ENCODE peak calls at places on chromosomes 12 and 14, in ten cellular contexts. G is psoas muscle; P is lower leg skin; M is PC-9; Y is MCF 10A; U is omental fat pad; N is nephron progenitor cell; W is cardiac fibroblast; C is kidney epithelial cell; Z is CD8-positive, alpha-beta T cell. D is an unnamed sample.

GRCh38 chr12:40238221-40238902 is 13.6 kb downstream of the LRRK2 start:
- DNase-seq in M (no peak), P (no peak), N (no peak), G (no peak), U (no peak), C (no peak), Z (no peak), W (no peak), Y (peak), D (no peak)

GRCh38 chr14:70585221-70585620 is 15.2 kb downstream of the MED6 start:
- DNase-seq in Y (no peak), N (no peak), M (no peak), G (no peak), C (no peak), P (no peak), W (peak), Z (no peak), U (no peak), D (no peak)

GRCh38 chr14:49505026-49505766 is 81.0 kb downstream of the RPS29 start:
- DNase-seq in Y (no peak), W (no peak), P (no peak), N (no peak), Z (no peak), U (no peak), M (peak), C (peak), G (no peak), D (no peak)

GRCh38 chr14:83885748-83886382 is 1644.1 kb upstream of the FLRT2 start:
- DNase-seq in M (no peak), Y (no peak), W (no peak), P (no peak), G (no peak), N (no peak), U (no peak), Z (no peak), C (no peak), D (no peak)

GRCh38 chr14:54778618-54779017 is 124.0 kb downstream of the GCH1 start:
- DNase-seq in N (no peak), Z (no peak), W (no peak), P (no peak), G (no peak), C (no peak), M (no peak), U (no peak), Y (no peak), D (no peak)

GRCh38 chr12:18320036-18320617 is 58.8 kb downstream of the PIK3C2G start:
- DNase-seq in U (no peak), W (peak), Y (peak), Z (no peak), C (peak), P (no peak), G (no peak), M (peak), N (peak), D (peak)

GRCh38 chr12:15629108-15629507 is 160.1 kb downstream of the EPS8 start:
- DNase-seq in U (peak), P (peak), M (peak), C (peak), W (peak), Z (no peak), N (no peak), G (peak), Y (peak), D (no peak)

GRCh38 chr14:94582199-94582750 is 1.0 kb downstream of the SERPINA5 start:
- DNase-seq in W (no peak), Y (no peak), Z (no peak), P (no peak), M (no peak), G (no peak), N (no peak), C (no peak), U (no peak), D (no peak)

GRCh38 chr12:77980782-77981181 is 150.1 kb downstream of the NAV3 start:
- DNase-seq in M (no peak), C (no peak), Z (no peak), G (no peak), U (no peak), W (no peak), Y (no peak), P (no peak), N (no peak), D (no peak)

GRCh38 chr14:34198096-34198495 is 247.2 kb upstream of the EGLN3 start:
- DNase-seq in Y (no peak), Z (no peak), C (no peak), W (no peak), G (no peak), M (no peak), N (no peak), P (no peak), U (no peak), D (no peak)

GRCh38 chr14:74697543-74697942 is 15.3 kb downstream of the AREL1 start:
- DNase-seq in Z (no peak), C (no peak), N (no peak), P (no peak), W (peak), U (no peak), Y (no peak), M (no peak), G (no peak), D (no peak)

GRCh38 chr12:124620606-124621295 is 53.3 kb upstream of the NCOR2 start:
- DNase-seq in M (no peak), W (peak), C (no peak), Y (no peak), P (no peak), N (no peak), G (no peak), U (no peak), Z (no peak), D (no peak)

GRCh38 chr12:7075931-7076330 is 15.4 kb downstream of the C1S start:
- DNase-seq in W (peak), U (no peak), Y (peak), G (no peak), P (no peak), C (no peak), N (no peak), Z (no peak), M (no peak), D (no peak)

GRCh38 chr14:53409289-53409688 is 256.2 kb upstream of the DDHD1 start:
- DNase-seq in P (no peak), M (no peak), U (no peak), Y (no peak), W (no peak), C (no peak), Z (no peak), G (no peak), N (no peak), D (no peak)

GRCh38 chr12:81261508-81262207 is 183.8 kb downstream of the ACSS3 start:
- DNase-seq in Y (no peak), W (no peak), U (no peak), Z (no peak), C (no peak), M (no peak), N (no peak), P (no peak), G (no peak), D (no peak)

GRCh38 chr12:46480282-46480681 is 107.7 kb upstream of the SLC38A2 start:
- DNase-seq in P (no peak), Y (no peak), C (no peak), G (no peak), Z (no peak), U (no peak), M (no peak), W (no peak), N (no peak), D (no peak)

GRCh38 chr12:4607056-4607455 is 41.8 kb downstream of the AKAP3 start:
- DNase-seq in N (no peak), U (no peak), G (no peak), P (no peak), Z (no peak), Y (no peak), M (no peak), C (no peak), W (no peak), D (no peak)

GRCh38 chr14:50831704-50832130 is 755 bp upstream of the NIN start:
- DNase-seq in N (no peak), U (no peak), P (no peak), C (no peak), G (no peak), M (no peak), W (no peak), Y (no peak), Z (no peak), D (no peak)

GRCh38 chr12:9906888-9907287 is 25.3 kb downstream of the CLEC2A start:
- DNase-seq in M (no peak), U (no peak), W (no peak), Y (no peak), Z (peak), N (no peak), P (no peak), G (no peak), C (no peak), D (no peak)

GRCh38 chr12:24903305-24904088 is 45.4 kb downstream of the BCAT1 start:
- DNase-seq in N (no peak), C (no peak), U (no peak), W (peak), P (no peak), Z (no peak), G (no peak), M (no peak), Y (no peak), D (no peak)

GRCh38 chr14:100438678-100439592 is 115.8 kb downstream of the SLC25A47 start:
- DNase-seq in P (peak), Y (peak), C (peak), M (peak), Z (no peak), U (peak), W (peak), N (no peak), G (peak), D (no peak)

GRCh38 chr14:47852278-47852677 is 176.9 kb upstream of the MDGA2 start:
- DNase-seq in N (no peak), M (no peak), W (no peak), Y (no peak), G (no peak), U (no peak), C (no peak), Z (no peak), P (no peak), D (no peak)

GRCh38 chr12:67026847-67027246 is 242.3 kb upstream of the CAND1 start:
- DNase-seq in Y (no peak), N (no peak), P (no peak), U (no peak), Z (no peak), C (no peak), W (no peak), G (no peak), M (no peak), D (no peak)

GRCh38 chr14:97490521-97491070 is 693.4 kb downstream of the VRK1 start:
- DNase-seq in G (no peak), Z (no peak), N (no peak), C (no peak), M (no peak), W (no peak), P (no peak), U (no peak), Y (no peak), D (no peak)

GRCh38 chr14:29668201-29668600 is 259.4 kb downstream of the PRKD1 start:
- DNase-seq in N (no peak), C (no peak), P (no peak), W (no peak), M (no peak), Z (no peak), U (no peak), G (no peak), Y (no peak), D (no peak)

GRCh38 chr14:99682809-99683618 is 1.1 kb upstream of the CYP46A1 start:
- DNase-seq in N (peak), G (peak), M (peak), C (peak), Y (peak), Z (peak), W (peak), U (peak), P (peak), D (peak)

GRCh38 chr12:32051511-32052299 is 54.9 kb upstream of the BICD1 start:
- DNase-seq in M (peak), N (no peak), G (no peak), Y (peak), C (peak), P (no peak), W (peak), U (no peak), Z (no peak), D (no peak)

GRCh38 chr12:40439771-40440492 is 215.1 kb downstream of the LRRK2 start:
- DNase-seq in U (no peak), N (no peak), C (no peak), G (no peak), P (no peak), Y (peak), Z (no peak), W (no peak), M (peak), D (no peak)

GRCh38 chr12:112304411-112304810 is 77.8 kb downstream of the HECTD4 start:
- DNase-seq in U (no peak), P (no peak), Z (no peak), N (no peak), C (no peak), G (no peak), M (no peak), W (no peak), Y (no peak), D (no peak)

GRCh38 chr12:54019111-54019811 is 9.0 kb upstream of the HOXC6 start:
- DNase-seq in Z (no peak), W (no peak), P (no peak), U (no peak), M (no peak), C (no peak), N (peak), G (no peak), Y (peak), D (no peak)

GRCh38 chr14:51759950-51760349 is 100.5 kb upstream of the GNG2 start:
- DNase-seq in W (no peak), Z (no peak), N (no peak), U (no peak), M (no peak), Y (no peak), G (no peak), C (no peak), P (no peak), D (no peak)

GRCh38 chr12:76927170-76927784 is 48.5 kb upstream of the CSRP2 start:
- DNase-seq in N (peak), M (no peak), U (peak), C (no peak), G (no peak), P (no peak), Z (no peak), Y (peak), W (peak), D (peak)

GRCh38 chr14:95291859-95292542 is 27.7 kb downstream of the CLMN start:
- DNase-seq in M (no peak), P (peak), N (no peak), U (peak), C (no peak), Z (no peak), G (peak), W (peak), Y (peak), D (no peak)

GRCh38 chr14:53536446-53536845 is 383.3 kb upstream of the DDHD1 start:
- DNase-seq in W (no peak), Y (no peak), M (no peak), Z (no peak), P (no peak), C (no peak), U (no peak), G (no peak), N (no peak), D (no peak)

GRCh38 chr12:50234347-50234746 is 49.0 kb downstream of the LIMA1 start:
- DNase-seq in N (no peak), M (no peak), C (no peak), P (no peak), U (no peak), Y (peak), G (no peak), Z (no peak), W (peak), D (no peak)

GRCh38 chr12:110649341-110649847 is 35.5 kb downstream of the TCTN1 start:
- DNase-seq in Y (no peak), Z (no peak), G (no peak), U (no peak), P (no peak), N (peak), W (no peak), M (no peak), C (no peak), D (no peak)

GRCh38 chr14:64736271-64737131 is 32.3 kb downstream of the PLEKHG3 start:
- DNase-seq in Y (no peak), M (no peak), U (no peak), P (no peak), G (no peak), W (no peak), N (no peak), C (no peak), Z (no peak), D (no peak)
- TF ChIP-seq CTCF in Y (no peak), M (no peak), U (no peak), P (no peak), G (no peak), W (no peak), N (no peak), C (no peak), Z (no peak), D (no peak)

GRCh38 chr14:104739546-104740516 is 13.1 kb upstream of the SIVA1 start:
- DNase-seq in P (no peak), N (no peak), G (no peak), M (no peak), Z (no peak), U (no peak), W (no peak), C (no peak), Y (no peak), D (no peak)
- TF ChIP-seq CTCF in P (no peak), N (no peak), G (no peak), M (no peak), Z (no peak), U (no peak), W (no peak), C (no peak), Y (no peak), D (no peak)

DNA sequence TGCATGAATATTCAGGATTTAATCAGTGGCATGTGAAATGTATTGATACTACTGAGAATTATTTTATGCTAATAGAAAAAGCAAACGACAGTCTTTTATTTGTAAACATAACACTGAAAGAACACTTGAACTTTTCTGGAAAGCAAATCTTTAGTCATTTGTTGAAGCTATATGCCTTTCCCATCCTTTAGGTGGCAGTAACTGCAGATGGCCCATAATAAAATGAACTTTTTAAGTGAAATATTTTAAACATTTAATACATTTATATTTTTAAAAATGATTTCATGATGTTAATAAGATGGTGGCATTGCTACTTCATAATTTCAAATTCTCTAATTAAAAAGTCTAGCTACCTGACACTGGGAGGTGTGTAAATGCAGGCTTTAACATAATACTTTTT is 13.9 kb upstream of the KRR1 start:
- DNase-seq in M (no peak), W (no peak), U (no peak), C (no peak), G (no peak), P (no peak), Y (no peak), N (no peak), Z (no peak), D (no peak)
- TF ChIP-seq CTCF in M (no peak), W (peak), U (no peak), C (peak), G (no peak), P (no peak), Y (peak), N (peak), Z (no peak), D (peak)

GRCh38 chr14:69475194-69475818 is 9.2 kb upstream of the PLEKHD1 start:
- DNase-seq in N (no peak), U (no peak), W (peak), P (no peak), Z (no peak), M (no peak), Y (peak), G (no peak), C (no peak), D (no peak)
- TF ChIP-seq CTCF in N (peak), U (no peak), W (peak), P (no peak), Z (no peak), M (peak), Y (peak), G (peak), C (peak), D (peak)

DNA sequence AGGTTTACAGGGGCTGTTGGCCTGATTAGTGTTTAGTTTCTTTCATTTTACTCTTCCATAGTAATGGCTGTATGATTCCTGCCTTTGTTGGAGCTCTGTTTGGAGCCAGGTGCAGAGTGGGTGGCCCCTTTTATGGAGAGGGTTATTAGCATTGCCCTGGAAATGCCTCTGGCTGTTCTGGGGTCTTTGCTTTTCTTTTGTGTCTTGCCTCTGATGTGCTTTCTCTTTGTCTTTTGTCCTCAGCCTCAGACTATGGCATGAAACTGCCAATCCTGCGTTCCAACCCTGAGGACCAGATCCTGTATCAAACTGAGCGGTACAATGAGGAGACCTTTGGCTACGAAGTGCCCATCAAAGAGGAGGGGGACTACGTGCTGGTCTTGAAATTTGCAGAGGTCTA is 6.9 kb downstream of the MLEC start:
- DNase-seq in M (no peak), P (no peak), G (no peak), C (no peak), W (no peak), U (no peak), Z (no peak), N (no peak), Y (no peak), D (no peak)
- TF ChIP-seq CTCF in M (no peak), P (no peak), G (no peak), C (no peak), W (no peak), U (no peak), Z (no peak), N (no peak), Y (no peak), D (no peak)

DNA sequence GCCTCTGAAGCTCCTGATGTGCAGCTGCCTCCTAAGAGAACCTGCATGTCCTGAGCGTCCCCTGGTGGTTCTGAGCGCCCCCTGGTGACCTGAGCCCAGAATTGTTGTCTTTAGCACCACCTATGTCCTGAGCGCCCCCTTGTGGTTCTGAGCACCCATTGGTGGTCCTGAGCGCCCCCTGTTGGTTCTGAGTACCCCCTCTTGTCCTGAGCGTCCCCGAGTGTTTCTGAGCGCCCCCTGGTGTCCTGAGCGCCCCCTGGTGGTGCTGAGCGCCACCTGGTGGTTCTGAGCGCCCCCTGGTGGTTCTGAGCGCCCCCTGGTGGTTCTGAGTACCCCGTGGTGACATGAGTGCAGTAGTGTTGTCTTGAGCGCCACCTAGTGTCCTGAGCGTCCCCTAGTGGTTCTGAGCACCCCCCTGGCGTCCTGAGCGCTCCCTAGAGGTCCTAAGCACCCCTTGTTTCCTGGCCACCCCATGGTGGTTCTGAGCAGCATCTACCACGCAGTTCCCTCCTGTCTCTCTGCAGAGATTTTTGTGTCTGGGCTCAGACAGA is 782.5 kb downstream of the TMEM121 start:
- DNase-seq in N (peak), U (no peak), P (no peak), W (peak), Y (peak), G (no peak), Z (peak), C (no peak), M (no peak), D (peak)
- TF ChIP-seq CTCF in N (peak), U (no peak), P (no peak), W (peak), Y (peak), G (no peak), Z (peak), C (peak), M (peak), D (peak)

D was measured in endothelial cell.